ENCODE peak calls at places on chromosomes 3 and 15, in ten cellular contexts. Y is transverse colon, L is adrenal gland, C is uterus, B is heart right ventricle, U is hepatocyte, E is ovary, T is mammary epithelial cell, F is PC-3, G is cardiac muscle cell. R is an unnamed sample.

GRCh38 chr3:70806556-70806955 is 494.1 kb upstream of the MDFIC2 start:
- DNase-seq in Y (no peak), L (no peak), C (no peak), B (no peak), U (no peak), E (no peak), T (peak; percentile 58), F (no peak), G (peak; percentile 2), R (no peak)

GRCh38 chr15:76185716-76186115 is 125.6 kb downstream of the ETFA start:
- DNase-seq in Y (no peak), L (peak; percentile 36), C (no peak), B (no peak), U (peak; percentile 54), E (no peak), T (peak; percentile 61), F (peak; percentile 74), G (peak; percentile 29), R (peak; percentile 49)

GRCh38 chr15:62390793-62391543 is 225.9 kb upstream of the C2CD4B start:
- DNase-seq in Y (peak; percentile 44), L (peak; percentile 49), C (peak; percentile 27), B (peak; percentile 20), U (peak; percentile 65), E (peak; percentile 48), T (peak; percentile 56), F (peak; percentile 14), G (peak; percentile 70), R (peak; percentile 54)

GRCh38 chr3:149501524-149501923 is 27.0 kb downstream of the TM4SF4 start:
- DNase-seq in Y (no peak), L (no peak), C (no peak), B (no peak), U (no peak), E (no peak), T (no peak), F (peak; percentile 42), G (no peak), R (no peak)

GRCh38 chr3:11690863-11691833 is 47.4 kb upstream of the VGLL4 start:
- DNase-seq in Y (no peak), L (no peak), C (no peak), B (no peak), U (peak; percentile 22), E (no peak), T (peak; percentile 39), F (peak; percentile 72), G (no peak), R (peak; percentile 6)

GRCh38 chr15:83695246-83695645 is 41.3 kb downstream of the ADAMTSL3 start:
- DNase-seq in Y (no peak), L (no peak), C (peak; percentile 31), B (no peak), U (no peak), E (no peak), T (no peak), F (peak; percentile 76), G (peak; percentile 59), R (no peak)

GRCh38 chr15:71538922-71539321 is 271.4 kb upstream of the NR2E3 start:
- DNase-seq in Y (no peak), L (no peak), C (no peak), B (no peak), U (no peak), E (no peak), T (no peak), F (no peak), G (no peak), R (no peak)

GRCh38 chr15:82540055-82540983 is at the start of gene RPS17:
- DNase-seq in Y (peak; percentile 98), L (peak; percentile 98), C (peak; percentile 96), B (peak; percentile 96), U (peak; percentile 97), E (peak; percentile 97), T (peak; percentile 96), F (peak; percentile 96), G (peak; percentile 96), R (peak; percentile 97)

GRCh38 chr15:26731965-26732364 is 40.9 kb downstream of the GABRB3 start:
- DNase-seq in Y (no peak), L (no peak), C (no peak), B (no peak), U (no peak), E (no peak), T (no peak), F (no peak), G (no peak), R (no peak)

GRCh38 chr3:79257811-79258210 is 510.0 kb downstream of the ROBO1 start:
- DNase-seq in Y (no peak), L (no peak), C (no peak), B (no peak), U (no peak), E (no peak), T (no peak), F (no peak), G (no peak), R (no peak)

GRCh38 chr3:42822828-42823227 is 13.6 kb downstream of the ACKR2 start:
- DNase-seq in Y (no peak), L (no peak), C (no peak), B (no peak), U (no peak), E (no peak), T (peak; percentile 73), F (peak; percentile 89), G (no peak), R (no peak)

GRCh38 chr15:91224750-91225380 is 124.8 kb downstream of the SV2B start:
- DNase-seq in Y (no peak), L (peak; percentile 36), C (no peak), B (peak; percentile 21), U (peak; percentile 41), E (no peak), T (peak; percentile 37), F (peak; percentile 66), G (peak; percentile 51), R (no peak)

GRCh38 chr3:59126436-59126835 is 76.6 kb upstream of the CFAP20DC start:
- DNase-seq in Y (no peak), L (no peak), C (no peak), B (no peak), U (no peak), E (no peak), T (peak; percentile 9), F (no peak), G (no peak), R (no peak)

GRCh38 chr3:162971715-162972114 is 1475.1 kb downstream of the OTOL1 start:
- DNase-seq in Y (no peak), L (no peak), C (no peak), B (no peak), U (no peak), E (no peak), T (no peak), F (no peak), G (no peak), R (no peak)

GRCh38 chr3:171328419-171329082 is 131.7 kb downstream of the TNIK start:
- DNase-seq in Y (peak; percentile 62), L (peak; percentile 10), C (no peak), B (no peak), U (no peak), E (no peak), T (no peak), F (peak; percentile 48), G (no peak), R (no peak)

DNA sequence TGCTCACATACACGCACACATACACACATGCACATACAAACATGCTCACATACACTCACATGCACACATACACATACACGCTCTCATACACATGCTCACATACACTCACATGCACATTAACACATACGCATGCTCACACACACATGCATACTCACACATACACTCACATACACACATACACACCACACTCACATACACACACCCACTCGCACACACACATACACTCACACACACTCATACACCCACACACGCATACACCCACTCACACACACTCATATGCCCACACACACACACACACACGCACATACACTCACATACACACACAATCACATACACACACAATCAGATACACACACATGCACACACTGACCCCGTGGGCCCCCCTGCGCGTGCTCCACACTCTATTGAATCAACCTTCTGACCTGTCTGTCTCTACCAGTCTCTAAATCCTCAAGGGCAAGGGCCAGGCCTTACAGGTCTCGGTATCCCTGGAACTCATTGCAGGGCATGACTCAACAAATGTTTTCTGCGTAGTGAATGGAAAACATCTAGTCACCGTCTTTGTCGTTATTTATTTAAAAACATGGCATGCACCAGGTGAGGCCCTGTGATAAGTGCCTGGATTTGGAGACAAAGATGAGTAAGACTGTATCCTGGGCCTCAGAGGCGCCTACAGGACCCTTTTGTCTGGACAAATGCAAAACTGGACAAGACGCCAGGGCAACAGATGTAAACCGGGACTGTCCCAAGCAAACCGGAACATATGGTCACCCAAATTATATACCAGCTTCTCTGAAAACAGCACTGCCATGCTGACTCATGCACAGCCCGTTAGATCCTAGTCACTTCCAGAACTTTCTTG is 41.8 kb downstream of the GRK7 start:
- DNase-seq in Y (no peak), L (no peak), C (no peak), B (no peak), U (no peak), E (no peak), T (no peak), F (no peak), G (no peak), R (no peak)
- H3K4me3 ChIP-seq in Y (no peak overlapping the region), L (no peak overlapping the region), C (no peak overlapping the region), B (no peak overlapping the region), U (no peak overlapping the region), E (no peak overlapping the region), T (no peak overlapping the region), F (no peak overlapping the region), G (no peak overlapping the region), R (no peak overlapping the region)

DNA sequence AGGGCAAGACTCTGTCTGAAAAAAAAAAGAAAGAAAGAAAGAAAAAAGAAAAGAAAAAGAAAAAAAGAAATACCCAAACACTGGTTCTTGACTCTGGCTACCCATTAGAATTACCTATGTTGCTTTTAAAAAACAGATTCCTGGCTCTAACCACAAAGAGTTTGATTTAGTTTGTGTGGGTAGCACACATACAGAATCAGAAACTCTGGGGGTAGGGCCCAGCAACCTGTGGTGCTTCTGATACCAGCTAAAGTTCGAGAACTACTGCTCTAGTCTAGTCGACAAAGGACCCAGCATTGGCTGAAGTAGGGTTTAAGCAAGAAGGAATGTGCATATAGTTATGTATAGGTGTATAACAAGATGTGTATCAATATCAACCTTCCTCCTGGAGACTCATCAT is 392.7 kb downstream of the EFHB start:
- DNase-seq in Y (no peak), L (no peak), C (no peak), B (no peak), U (no peak), E (no peak), T (no peak), F (no peak), G (no peak), R (no peak)
- H3K27ac ChIP-seq in Y (no peak overlapping the region), L (no peak overlapping the region), C (no peak overlapping the region), B (no peak overlapping the region), U (no peak overlapping the region), E (no peak overlapping the region), T (no peak overlapping the region), F (no peak overlapping the region), G (no peak overlapping the region), R (no peak overlapping the region)

DNA sequence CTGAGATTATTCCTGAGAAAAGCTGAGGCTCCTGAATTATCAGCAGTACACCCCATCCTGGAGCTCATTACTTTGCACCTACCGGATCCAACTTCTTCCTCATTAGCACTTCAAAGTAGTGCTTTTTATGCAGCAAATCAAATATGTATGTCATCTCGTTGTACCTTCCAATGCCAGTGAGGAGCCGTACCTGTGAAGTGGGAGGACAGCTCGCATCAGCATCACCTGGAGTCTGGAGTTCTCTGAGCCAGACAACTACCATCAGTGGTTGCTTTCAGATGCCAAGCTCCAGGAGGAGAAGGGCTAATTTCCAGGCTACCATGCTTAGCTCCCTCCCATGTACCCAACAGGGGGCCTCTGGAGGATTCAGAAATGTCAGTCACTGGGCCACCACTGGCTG is 32.4 kb downstream of the EIF3J start:
- DNase-seq in Y (no peak), L (no peak), C (no peak), B (no peak), U (no peak), E (no peak), T (no peak), F (no peak), G (no peak), R (no peak)
- H3K36me3 ChIP-seq in Y (peaks cover 48% of the 10 kb centered on the region), L (peaks cover 63% of the 10 kb centered on the region), C (no peaks in the 10 kb centered on the region), B (peaks cover 100% of the 10 kb centered on the region), U (peaks cover 8% of the 10 kb centered on the region), E (no peaks in the 10 kb centered on the region), T (peaks cover 34% of the 10 kb centered on the region), F (peaks cover 26% of the 10 kb centered on the region), G (peaks cover 31% of the 10 kb centered on the region), R (peaks cover 54% of the 10 kb centered on the region)

GRCh38 chr15:55586808-55587207 is 1.3 kb downstream of the PYGO1 start:
- DNase-seq in Y (no peak), L (no peak), C (no peak), B (no peak), U (no peak), E (no peak), T (no peak), F (no peak), G (no peak), R (no peak)
- H3K4me3 ChIP-seq in Y (peak overlapping the region; percentile 52), L (peak overlapping the region; percentile 86), C (peak overlapping the region; percentile 70), B (peak overlapping the region; percentile 69), U (peak overlapping the region; percentile 75), E (peak overlapping the region; percentile 70), T (no peak overlapping the region), F (peak overlapping the region; percentile 70), G (peak overlapping the region; percentile 59), R (peak overlapping the region; percentile 80)

R was measured in SJSA1.